ENCODE peak calls at places on chromosomes 11 and 22, in four cellular contexts. E is epithelial cell of esophagus, J is H9, H is tibial artery. T is an unnamed sample.

GRCh38 chr11:35236667-35237003 is 97.7 kb downstream of the CD44 start:
- DNase-seq in J (no peak), E (peak), H (no peak), T (no peak)

GRCh38 chr11:57230797-57231538 is 6.1 kb downstream of the APLNR start:
- DNase-seq in E (no peak), H (no peak), J (peak), T (no peak)

GRCh38 chr11:72202571-72202970 is 10.6 kb downstream of the FOLR1 start:
- DNase-seq in J (no peak), E (no peak), H (no peak), T (no peak)

GRCh38 chr11:83319346-83319745 is 33.2 kb upstream of the CCDC90B start:
- DNase-seq in E (peak), J (no peak), H (no peak), T (no peak)

GRCh38 chr11:75249704-75250103 is 9.1 kb downstream of the TPBGL start:
- DNase-seq in E (no peak), H (peak), J (peak), T (no peak)

GRCh38 chr22:38941488-38941987 is 15.9 kb upstream of the APOBEC3A start:
- DNase-seq in H (peak), E (no peak), J (no peak), T (no peak)

GRCh38 chr11:16013649-16014275 is 342.6 kb downstream of the SOX6 start:
- DNase-seq in H (no peak), J (no peak), E (no peak), T (no peak)

GRCh38 chr11:85596886-85597285 is 30.3 kb downstream of the DLG2 start:
- DNase-seq in J (no peak), E (no peak), H (no peak), T (no peak)

GRCh38 chr11:125279680-125280079 is 115.1 kb downstream of the PKNOX2 start:
- DNase-seq in H (no peak), E (no peak), J (no peak), T (no peak)

GRCh38 chr22:38196791-38197429 is 4.9 kb upstream of the MAFF start:
- DNase-seq in H (no peak), J (peak), E (no peak), T (no peak)

GRCh38 chr11:125201525-125202121 is 37.1 kb downstream of the PKNOX2 start:
- DNase-seq in H (no peak), J (no peak), E (peak), T (no peak)

GRCh38 chr22:45932066-45932465 is 44.9 kb downstream of the WNT7B start:
- DNase-seq in J (no peak), H (no peak), E (no peak), T (no peak)

GRCh38 chr11:9609002-9609759 is 35.7 kb downstream of the WEE1 start:
- DNase-seq in J (no peak), H (no peak), E (no peak), T (no peak)

GRCh38 chr11:9607511-9607899 is 34.0 kb downstream of the WEE1 start:
- DNase-seq in E (no peak), J (no peak), H (no peak), T (no peak)

GRCh38 chr11:9604134-9604533 is 30.7 kb downstream of the WEE1 start:
- DNase-seq in H (no peak), E (no peak), J (no peak), T (no peak)

GRCh38 chr11:9605742-9606141 is 32.3 kb downstream of the WEE1 start:
- DNase-seq in J (no peak), E (no peak), H (no peak), T (no peak)

DNA sequence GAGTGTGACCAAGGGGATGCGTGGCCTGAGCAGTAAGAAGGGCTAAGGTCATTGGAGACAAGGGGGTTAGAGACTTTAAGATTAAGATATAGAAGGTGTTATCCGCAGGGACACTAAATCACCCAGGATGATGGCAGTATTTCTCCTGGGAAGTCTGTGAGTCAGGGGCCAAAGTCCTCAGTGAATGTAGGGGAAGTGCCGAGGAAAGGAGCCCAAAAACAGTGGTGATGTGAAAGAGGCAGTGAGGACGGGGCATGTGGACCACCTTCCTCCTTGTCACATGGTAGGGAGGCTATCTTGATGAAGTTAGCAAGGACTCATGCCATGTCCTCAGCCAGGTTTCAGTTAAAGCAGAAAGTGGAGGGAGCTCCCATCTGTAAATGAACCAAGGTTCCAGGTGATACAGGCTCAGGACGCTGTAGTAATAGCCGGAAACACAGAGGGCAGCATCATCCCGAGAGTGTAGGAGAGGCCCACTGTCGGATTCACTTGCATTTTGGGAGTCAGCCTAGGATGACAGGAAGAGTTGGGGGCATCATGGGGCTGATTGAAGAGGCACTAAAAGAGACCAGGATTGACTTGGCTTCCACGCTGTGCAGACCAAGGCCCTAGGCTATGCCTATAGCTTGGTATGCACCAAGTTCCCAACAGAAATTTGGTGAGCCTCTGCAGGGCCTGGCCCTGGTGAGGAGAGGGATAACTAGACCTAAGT is 33.5 kb downstream of the WEE1 start:
- DNase-seq in H (no peak), J (peak), E (no peak), T (no peak)
- TF ChIP-seq CTCF in H (no peak), J (peak), E (no peak), T (no peak)

GRCh38 chr11:67665537-67666302 is 8.7 kb downstream of the ALDH3B2 start:
- DNase-seq in H (peak), E (peak), J (no peak), T (no peak)
- TF ChIP-seq CTCF in H (no peak), E (peak), J (no peak), T (no peak)

DNA sequence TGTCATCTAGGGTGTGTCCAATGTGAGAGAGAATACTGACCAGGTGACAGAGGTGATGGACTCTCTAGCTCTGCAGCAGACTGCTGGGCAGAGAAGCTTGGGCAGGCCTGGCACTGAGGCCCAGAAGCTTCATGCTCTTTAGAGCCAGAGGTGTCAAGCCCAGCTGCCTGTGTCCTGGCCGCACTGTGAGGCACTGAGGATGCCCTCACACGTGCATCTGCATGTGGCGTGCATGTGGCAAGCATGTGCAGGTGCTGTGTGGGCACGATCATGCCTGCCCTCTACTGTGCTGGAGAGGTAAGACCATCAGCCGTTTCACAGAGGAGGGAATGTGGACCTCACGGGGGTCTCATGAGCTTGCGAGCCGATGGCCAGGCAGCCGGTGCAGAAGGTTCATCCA is 15.8 kb upstream of the TXNRD2 start:
- DNase-seq in J (no peak), H (no peak), E (no peak), T (no peak)
- TF ChIP-seq CTCF in J (peak), H (no peak), E (no peak), T (no peak)

DNA sequence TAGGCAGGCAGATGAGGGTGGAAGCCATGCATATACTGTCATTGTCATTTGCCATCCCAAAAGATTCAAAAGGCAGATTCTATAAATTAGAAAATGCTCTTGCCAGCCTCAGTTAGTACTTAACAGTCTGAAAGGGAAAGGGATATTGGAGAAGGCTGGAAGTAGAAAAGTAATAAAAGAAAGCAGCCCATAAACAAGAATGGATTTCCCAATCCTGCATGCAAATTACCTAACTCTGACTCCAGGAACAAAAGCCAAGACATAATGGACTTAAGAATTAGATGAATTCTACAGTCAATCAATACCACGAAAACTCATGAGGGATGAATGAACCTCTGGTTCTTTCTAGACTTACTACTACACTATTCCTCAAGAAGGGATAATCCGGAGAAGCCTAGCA is 5.9 kb downstream of the PAK1 start:
- DNase-seq in H (no peak), J (no peak), E (peak), T (no peak)
- TF ChIP-seq CTCF in H (no peak), J (no peak), E (no peak), T (no peak)

GRCh38 chr11:130070109-130070828 is 575 bp downstream of the APLP2 start:
- DNase-seq in E (peak), J (peak), H (peak), T (no peak)

GRCh38 chr11:130069684-130070108 is at the start of gene APLP2:
- DNase-seq in J (peak), E (peak), H (peak), T (peak)

GRCh38 chr11:130068546-130068985 is 1.1 kb upstream of the APLP2 start:
- DNase-seq in E (peak), H (no peak), J (no peak), T (no peak)

GRCh38 chr11:130070829-130071205 is 1.1 kb downstream of the APLP2 start:
- DNase-seq in E (no peak), J (no peak), H (no peak), T (no peak)

DNA sequence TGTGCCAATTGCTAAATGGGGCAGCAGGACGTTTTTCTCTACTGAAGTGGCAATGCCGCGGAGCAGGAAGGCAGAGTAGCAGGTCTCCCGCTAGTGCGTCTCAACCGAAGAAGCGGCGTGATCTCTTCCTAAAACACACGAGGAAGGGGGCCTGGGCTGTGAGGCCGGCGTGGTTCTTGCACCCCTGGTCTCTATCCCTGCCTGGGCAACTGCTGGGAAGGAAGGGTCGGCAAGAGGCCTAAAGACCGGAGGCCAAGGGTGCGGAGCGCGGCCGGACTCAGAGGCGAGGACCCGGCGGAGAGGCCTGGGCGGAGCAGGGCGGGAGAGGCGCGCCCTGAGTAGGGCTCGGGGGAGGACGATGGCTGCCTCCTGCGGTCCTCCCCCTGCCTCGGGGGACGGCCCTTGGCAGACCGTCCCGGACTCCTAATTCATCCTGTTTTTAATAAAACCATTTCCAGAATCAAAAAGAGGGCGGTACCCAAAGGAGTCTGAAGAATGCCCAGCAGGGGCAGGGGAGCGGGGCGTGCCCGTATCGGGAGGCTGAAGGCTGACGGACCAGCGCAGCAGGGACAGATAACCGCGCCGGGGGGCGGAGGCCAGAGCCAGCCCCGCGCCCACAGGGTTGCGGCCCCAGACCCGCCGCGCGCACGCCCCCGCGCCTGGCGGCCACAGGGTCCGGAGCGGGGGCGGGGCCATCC is 559 bp upstream of the APLP2 start:
- DNase-seq in H (peak), J (peak), E (peak), T (peak)
- TF ChIP-seq CTCF in H (peak), J (peak), E (peak), T (no peak)

DNA sequence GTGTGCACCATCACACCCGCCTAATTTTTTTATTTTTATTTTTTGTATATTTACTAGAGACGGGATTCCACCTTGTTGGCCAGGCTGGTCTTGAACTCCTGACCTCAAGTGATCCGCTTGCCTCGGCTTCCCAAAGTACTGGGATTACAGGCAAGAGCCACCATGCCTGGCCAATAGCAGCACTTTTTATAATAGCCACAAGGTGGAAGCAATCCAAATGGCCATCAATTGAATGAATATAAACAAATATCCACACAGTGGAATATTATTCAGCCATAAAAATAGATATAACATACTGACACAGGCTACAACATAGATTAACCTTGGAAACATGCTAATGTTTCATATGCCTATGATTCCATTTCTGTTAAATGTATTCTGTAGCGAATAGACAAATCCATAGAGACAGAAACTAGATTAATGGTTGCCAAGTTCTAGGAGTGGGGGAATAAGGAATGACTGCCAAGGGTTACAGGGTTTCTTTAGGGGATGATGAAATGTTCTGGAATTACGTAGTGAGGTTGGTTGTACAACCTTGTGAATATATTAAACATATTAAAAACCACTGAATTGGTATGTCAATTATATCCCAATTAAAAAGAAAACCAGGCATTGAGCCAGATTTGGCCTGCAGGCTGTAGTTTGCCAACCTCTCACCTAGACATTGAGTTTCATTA is 4.8 kb downstream of the VPS51 start:
- DNase-seq in E (no peak), J (no peak), H (no peak), T (no peak)
- TF ChIP-seq CTCF in E (no peak), J (peak), H (no peak), T (no peak)

GRCh38 chr22:35838849-35839646 is 121.4 kb downstream of the APOL5 start:
- DNase-seq in E (peak), J (no peak), H (peak), T (peak)
- TF ChIP-seq CTCF in E (peak), J (peak), H (peak), T (peak)

GRCh38 chr11:109421981-109422590 is at the start of gene C11orf87:
- DNase-seq in J (peak), E (peak), H (no peak), T (no peak)
- TF ChIP-seq CTCF in J (peak), E (no peak), H (no peak), T (no peak)

DNA sequence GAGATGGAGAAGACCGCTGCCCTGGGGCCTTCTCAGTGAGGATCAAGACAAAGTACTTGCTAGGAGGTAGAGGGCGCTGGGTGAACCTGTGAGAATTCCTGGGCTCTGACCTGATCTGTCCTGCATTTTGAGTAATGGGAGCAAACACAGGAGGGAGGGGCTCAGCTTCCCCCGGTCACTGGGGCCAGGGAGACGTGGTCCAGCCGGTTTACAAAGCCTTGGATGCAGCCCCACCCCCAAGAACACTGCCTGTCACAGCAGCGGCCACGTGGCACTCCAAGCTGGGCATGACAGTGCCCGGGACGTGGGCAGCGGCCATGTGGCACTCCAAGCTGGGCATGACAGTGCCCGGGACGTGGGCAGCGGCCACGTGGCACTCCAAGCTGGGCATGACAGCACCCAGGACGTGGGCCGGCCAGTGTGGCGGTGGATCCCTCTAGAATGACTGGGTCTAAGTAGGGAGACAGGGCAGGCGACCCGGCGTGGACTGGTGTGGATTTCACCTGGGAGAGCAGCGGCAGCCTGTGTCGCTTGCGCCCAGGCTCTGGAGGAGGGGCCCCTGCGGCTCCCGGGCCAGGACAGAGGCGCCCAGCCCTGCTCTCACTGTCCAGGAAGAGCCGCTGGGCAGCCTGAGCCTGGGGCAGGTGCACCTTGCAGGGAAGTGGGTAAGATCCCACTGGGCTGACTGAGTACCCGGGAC is 2.5 kb upstream of the TTLL8 start:
- DNase-seq in H (no peak), J (peak), E (no peak), T (no peak)
- TF ChIP-seq CTCF in H (no peak), J (peak), E (no peak), T (no peak)